ENCODE peak calls at places on chromosomes 4 and X, in four cellular contexts. S, D, P and E are unnamed samples.

GRCh38 chrX:115460565-115460888 is 100.4 kb upstream of the PLS3 start:
- DNase-seq in S (no peak), D (no peak), P (no peak), E (no peak)

GRCh38 chr4:37188100-37188499 is 56.4 kb upstream of the NWD2 start:
- DNase-seq in S (no peak), D (no peak), P (no peak), E (no peak)

GRCh38 chr4:151403656-151404055 is 5.3 kb upstream of the FHIP1A start:
- DNase-seq in S (no peak), D (no peak), P (no peak), E (no peak)

GRCh38 chr4:11529625-11530201 is 101.0 kb upstream of the HS3ST1 start:
- DNase-seq in S (no peak), D (no peak), P (no peak), E (peak)

GRCh38 chrX:47608130-47608810 is 11.4 kb downstream of the SYN1 start:
- DNase-seq in S (no peak), D (peak), P (no peak), E (no peak)

GRCh38 chr4:152310223-152310622 is 225.7 kb downstream of the FBXW7 start:
- DNase-seq in S (no peak), D (no peak), P (no peak), E (no peak)

GRCh38 chrX:107678957-107679740 is 50.8 kb downstream of the PRPS1 start:
- DNase-seq in S (peak), D (peak), P (peak), E (peak)

GRCh38 chrX:151538190-151539122 is 25.0 kb upstream of the PASD1 start:
- DNase-seq in S (no peak), D (no peak), P (no peak), E (no peak)

GRCh38 chr4:134691915-134692314 is 490.3 kb upstream of the PABPC4L start:
- DNase-seq in S (no peak), D (no peak), P (no peak), E (no peak)

GRCh38 chr4:71550220-71551190 is 211.7 kb downstream of the SLC4A4 start:
- DNase-seq in S (no peak), D (no peak), P (no peak), E (no peak)

GRCh38 chr4:69875986-69876542 is 16.1 kb upstream of the SULT1E1 start:
- DNase-seq in S (no peak), D (no peak), P (no peak), E (no peak)

GRCh38 chr4:152243890-152244595 is 291.8 kb downstream of the FBXW7 start:
- DNase-seq in S (no peak), D (no peak), P (no peak), E (no peak)

GRCh38 chr4:24056258-24056657 is 166.4 kb upstream of the PPARGC1A start:
- DNase-seq in S (no peak), D (no peak), P (no peak), E (no peak)

GRCh38 chr4:82965763-82966162 is 44.9 kb downstream of the LIN54 start:
- DNase-seq in S (no peak), D (no peak), P (no peak), E (no peak)

GRCh38 chrX:111083101-111083500 is 12.9 kb upstream of the PAK3 start:
- DNase-seq in S (no peak), D (no peak), P (no peak), E (no peak)

GRCh38 chr4:61772116-61772515 is 572.0 kb downstream of the ADGRL3 start:
- DNase-seq in S (no peak), D (no peak), P (no peak), E (no peak)

GRCh38 chr4:2243682-2244380 is 1.9 kb upstream of the HAUS3 start:
- DNase-seq in S (no peak), D (peak), P (peak), E (peak)

GRCh38 chrX:133335027-133335426 is 80.3 kb downstream of the GPC4 start:
- DNase-seq in S (no peak), D (peak), P (no peak), E (no peak)

GRCh38 chrX:66022742-66023725 is 16.8 kb downstream of the VSIG4 start:
- DNase-seq in S (no peak), D (no peak), P (no peak), E (no peak)

GRCh38 chr4:40719008-40719623 is 30.6 kb upstream of the NSUN7 start:
- DNase-seq in S (no peak), D (no peak), P (no peak), E (no peak)

GRCh38 chr4:189825466-189825865 is 115.2 kb upstream of the FRG1 start:
- DNase-seq in S (no peak), D (no peak), P (no peak), E (no peak)

GRCh38 chrX:23981711-23982110 is 45.3 kb downstream of the KLHL15 start:
- DNase-seq in S (no peak), D (no peak), P (no peak), E (no peak)

GRCh38 chr4:159496248-159496647 is 393.4 kb downstream of the RAPGEF2 start:
- DNase-seq in S (no peak), D (no peak), P (no peak), E (no peak)

GRCh38 chr4:95546236-95546635 is 2.5 kb downstream of the UNC5C start:
- DNase-seq in S (no peak), D (no peak), P (no peak), E (no peak)

GRCh38 chrX:136767104-136767941 is 13.4 kb downstream of the ARHGEF6 start:
- DNase-seq in S (no peak), D (peak), P (peak), E (peak)

GRCh38 chrX:40326186-40326965 is 228.6 kb upstream of the BCOR start:
- DNase-seq in S (no peak), D (no peak), P (no peak), E (no peak)

GRCh38 chr4:80086296-80086695 is 13.3 kb upstream of the ANTXR2 start:
- DNase-seq in S (no peak), D (no peak), P (no peak), E (no peak)

GRCh38 chrX:151958101-151958500 is 16.4 kb downstream of the GABRE start:
- DNase-seq in S (no peak), D (no peak), P (no peak), E (no peak)

GRCh38 chr4:73417973-73418372 is 13.9 kb downstream of the ALB start:
- DNase-seq in S (no peak), D (no peak), P (no peak), E (no peak)

GRCh38 chr4:1960170-1960825 is 48.5 kb downstream of the NELFA start:
- DNase-seq in S (no peak), D (no peak), P (no peak), E (no peak)

GRCh38 chrX:87663421-87663820 is 145.8 kb downstream of the KLHL4 start:
- DNase-seq in S (no peak), D (no peak), P (no peak), E (no peak)

GRCh38 chrX:54358424-54359211 is 772 bp upstream of the WNK3 start:
- DNase-seq in S (no peak), D (peak), P (peak), E (no peak)

GRCh38 chr4:98030059-98030458 is 113.2 kb downstream of the STPG2 start:
- DNase-seq in S (no peak), D (no peak), P (no peak), E (no peak)

GRCh38 chrX:17380221-17380620 is 5.2 kb downstream of the NHS start:
- DNase-seq in S (no peak), D (no peak), P (no peak), E (no peak)

GRCh38 chrX:17377047-17377692 is 2.2 kb downstream of the NHS start:
- DNase-seq in S (peak), D (peak), P (peak), E (peak)

GRCh38 chrX:17376381-17377046 is 1.5 kb downstream of the NHS start:
- DNase-seq in S (no peak), D (peak), P (peak), E (no peak)

GRCh38 chrX:17375631-17376380 is 806 bp downstream of the NHS start:
- DNase-seq in S (peak), D (peak), P (peak), E (peak)

DNA sequence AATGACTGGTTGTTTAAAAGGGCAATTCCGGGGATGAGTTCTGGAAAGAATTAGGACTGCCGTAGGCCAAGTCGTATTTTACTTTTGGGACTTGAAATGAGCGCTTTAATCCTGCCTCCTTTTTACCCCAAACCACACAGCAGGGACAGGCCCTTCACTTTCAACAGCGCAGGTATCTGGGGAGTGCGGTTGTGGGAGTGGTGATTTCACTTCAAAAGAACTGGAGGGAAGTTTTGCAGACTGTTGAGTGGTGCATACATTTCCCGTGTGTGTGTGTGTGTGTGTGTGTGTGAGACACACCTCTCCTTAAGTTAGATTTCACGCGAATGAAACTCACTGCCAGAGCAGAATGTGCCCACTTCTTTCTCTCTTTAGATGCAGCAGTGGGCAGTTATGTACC is 2.8 kb downstream of the NHS start:
- DNase-seq in S (no peak), D (no peak), P (no peak), E (no peak)
- H3K4me3 ChIP-seq in S (no peak), D (peak), P (peak), E (peak)

GRCh38 chrX:48800574-48801280 is 1.1 kb upstream of the HDAC6 start:
- DNase-seq in S (no peak), D (no peak), P (no peak), E (no peak)
- TF ChIP-seq EP300 in S (no peak), D (no peak), P (no peak), E (no peak)

GRCh38 chr4:48031802-48032525 is 15.4 kb downstream of the NIPAL1 start:
- DNase-seq in S (no peak), D (no peak), P (no peak), E (peak)
- H3K4me3 ChIP-seq in S (no peak), D (no peak), P (no peak), E (no peak)

DNA sequence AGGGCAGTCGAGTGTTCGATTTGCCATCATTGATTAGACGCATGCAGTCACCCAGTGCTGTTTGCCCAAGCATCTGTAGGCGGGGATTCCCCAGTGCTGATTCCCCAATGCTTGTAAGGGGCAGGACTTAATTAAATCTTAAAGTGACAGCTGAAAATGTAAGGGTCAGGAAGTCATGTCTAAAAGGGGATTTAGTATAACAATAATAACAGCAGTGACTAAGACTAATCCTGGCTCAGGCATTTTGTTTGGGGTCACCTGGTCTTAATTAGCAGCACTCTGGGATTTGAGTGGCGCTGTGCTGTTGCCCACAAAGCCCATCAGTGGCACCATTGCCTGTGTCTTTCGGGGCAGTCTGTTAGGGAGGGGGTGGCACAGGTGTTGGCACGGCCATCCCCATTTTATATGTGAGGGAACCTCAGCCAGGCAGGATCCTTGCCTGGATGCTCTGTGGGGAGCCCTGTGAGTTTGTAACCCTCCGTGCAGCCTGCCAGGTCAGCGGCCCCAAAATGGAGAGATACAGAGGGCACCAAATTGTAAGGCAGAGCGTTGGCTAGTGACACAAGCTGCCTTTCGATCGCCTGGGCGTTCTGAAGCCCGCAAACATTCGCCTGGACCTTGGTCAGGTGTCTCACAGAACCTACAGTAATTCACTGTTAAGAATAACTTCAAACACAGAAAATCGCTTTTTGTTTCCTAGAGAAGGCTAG is 146.7 kb downstream of the TBL1X start:
- DNase-seq in S (no peak), D (no peak), P (no peak), E (no peak)
- TF ChIP-seq EP300 in S (no peak), D (no peak), P (no peak), E (no peak)